ENCODE peak calls at places on chromosomes 7 and 10, in four cellular contexts. E is hepatocyte, S is lower lobe of right lung, V is LNCaP clone FGC. Z is an unnamed sample.

GRCh38 chr7:1922071-1922869 is 252.2 kb downstream of the ELFN1 start:
- DNase-seq in E (no peak), S (peak), V (peak), Z (no peak)

GRCh38 chr7:94303736-94304135 is 91.0 kb upstream of the COL1A2 start:
- DNase-seq in E (peak), S (no peak), V (no peak), Z (no peak)

GRCh38 chr7:38753347-38753746 is 122.2 kb upstream of the AMPH start:
- DNase-seq in E (no peak), S (no peak), V (no peak), Z (peak)

GRCh38 chr7:12961910-12962309 is 274.5 kb downstream of the ARL4A start:
- DNase-seq in E (no peak), S (no peak), V (no peak), Z (no peak)

GRCh38 chr10:119149723-119150122 is 15.8 kb downstream of the SFXN4 start:
- DNase-seq in E (no peak), S (no peak), V (no peak), Z (no peak)

GRCh38 chr7:16590424-16590823 is 55.1 kb downstream of the ANKMY2 start:
- DNase-seq in E (peak), S (no peak), V (no peak), Z (no peak)

GRCh38 chr7:42193457-42194111 is 43.4 kb downstream of the GLI3 start:
- DNase-seq in E (no peak), S (no peak), V (no peak), Z (no peak)

GRCh38 chr10:130491011-130491697 is 355.0 kb downstream of the GLRX3 start:
- DNase-seq in E (no peak), S (no peak), V (no peak), Z (no peak)

GRCh38 chr7:30863694-30864011 is 48.0 kb upstream of the AQP1 start:
- DNase-seq in E (no peak), S (no peak), V (no peak), Z (no peak)

GRCh38 chr10:86970152-86970886 is 2.0 kb downstream of the ADIRF start:
- DNase-seq in E (peak), S (peak), V (no peak), Z (peak)

GRCh38 chr7:154874409-154875113 is 128.4 kb downstream of the PAXIP1 start:
- DNase-seq in E (peak), S (peak), V (no peak), Z (no peak)

GRCh38 chr7:112009081-112009480 is 197.1 kb downstream of the DOCK4 start:
- DNase-seq in E (no peak), S (no peak), V (no peak), Z (no peak)

GRCh38 chr7:17374157-17374556 is 75.7 kb downstream of the AHR start:
- DNase-seq in E (no peak), S (no peak), V (no peak), Z (no peak)

GRCh38 chr10:65325913-65326312 is 1599.9 kb upstream of the LRRTM3 start:
- DNase-seq in E (no peak), S (no peak), V (no peak), Z (no peak)

GRCh38 chr10:7409732-7410168 is 1.1 kb downstream of the SFMBT2 start:
- DNase-seq in E (peak), S (no peak), V (no peak), Z (peak)

GRCh38 chr7:28732037-28732869 is 225.9 kb downstream of the TRIL start:
- DNase-seq in E (peak), S (no peak), V (no peak), Z (peak)

GRCh38 chr7:80611353-80611752 is 27.1 kb upstream of the CD36 start:
- DNase-seq in E (no peak), S (no peak), V (no peak), Z (no peak)

GRCh38 chr10:22737587-22737986 is 23.2 kb upstream of the PIP4K2A start:
- DNase-seq in E (peak), S (no peak), V (no peak), Z (peak)

GRCh38 chr7:102004229-102004628 is 186.8 kb downstream of the CUX1 start:
- DNase-seq in E (no peak), S (no peak), V (no peak), Z (no peak)

GRCh38 chr7:1532456-1533254 is 2.2 kb downstream of the MAFK start:
- DNase-seq in E (peak), S (peak), V (peak), Z (peak)

GRCh38 chr10:86288695-86289576 is 77.7 kb downstream of the GRID1 start:
- DNase-seq in E (no peak), S (no peak), V (no peak), Z (no peak)

GRCh38 chr10:49001402-49001801 is 61.8 kb upstream of the LRRC18 start:
- DNase-seq in E (peak), S (no peak), V (no peak), Z (peak)

GRCh38 chr10:42755591-42756093 is 27.0 kb upstream of the BMS1 start:
- DNase-seq in E (no peak), S (no peak), V (no peak), Z (no peak)

GRCh38 chr10:42753507-42754154 is 29.0 kb upstream of the BMS1 start:
- DNase-seq in E (peak), S (peak), V (no peak), Z (no peak)

GRCh38 chr10:42753126-42753506 is 29.5 kb upstream of the BMS1 start:
- DNase-seq in E (peak), S (peak), V (peak), Z (peak)

GRCh38 chr10:42754155-42755027 is 28.2 kb upstream of the BMS1 start:
- DNase-seq in E (peak), S (peak), V (no peak), Z (peak)

DNA sequence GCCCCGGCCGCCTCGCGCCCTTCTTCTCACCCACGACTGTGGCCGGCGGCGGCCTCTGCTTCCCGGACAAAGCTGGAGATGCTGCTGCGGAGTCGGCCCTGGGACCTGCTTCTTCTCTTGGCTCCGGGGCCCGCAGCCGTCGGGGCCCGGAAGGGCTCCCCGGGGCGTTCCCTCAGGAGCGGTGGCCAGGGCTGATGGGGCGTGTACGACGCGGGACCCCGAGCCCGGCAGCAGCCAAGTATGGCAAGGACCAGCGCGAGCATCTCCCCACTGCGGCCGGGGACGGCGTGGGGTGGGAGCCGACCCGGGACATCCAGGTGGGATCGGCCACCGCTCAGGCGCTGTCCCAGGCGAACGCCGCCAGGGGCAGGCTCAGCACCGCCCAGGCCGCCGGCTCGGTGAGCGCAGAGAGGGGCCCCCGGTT is 27.6 kb upstream of the BMS1 start:
- DNase-seq in E (peak), S (no peak), V (no peak), Z (no peak)
- TF ChIP-seq CTCF in E (peak), S (peak), V (no peak), Z (peak)

GRCh38 chr10:78035025-78035424 is 1.4 kb downstream of the RPS24 start:
- DNase-seq in E (no peak), S (no peak), V (no peak), Z (no peak)

GRCh38 chr10:78038105-78038504 is 4.4 kb downstream of the RPS24 start:
- DNase-seq in E (no peak), S (no peak), V (no peak), Z (no peak)

GRCh38 chr10:78033623-78034470 is at the start of gene RPS24:
- DNase-seq in E (peak), S (peak), V (peak), Z (peak)

GRCh38 chr10:78035933-78036583 is 2.4 kb downstream of the RPS24 start:
- DNase-seq in E (no peak), S (no peak), V (no peak), Z (no peak)

DNA sequence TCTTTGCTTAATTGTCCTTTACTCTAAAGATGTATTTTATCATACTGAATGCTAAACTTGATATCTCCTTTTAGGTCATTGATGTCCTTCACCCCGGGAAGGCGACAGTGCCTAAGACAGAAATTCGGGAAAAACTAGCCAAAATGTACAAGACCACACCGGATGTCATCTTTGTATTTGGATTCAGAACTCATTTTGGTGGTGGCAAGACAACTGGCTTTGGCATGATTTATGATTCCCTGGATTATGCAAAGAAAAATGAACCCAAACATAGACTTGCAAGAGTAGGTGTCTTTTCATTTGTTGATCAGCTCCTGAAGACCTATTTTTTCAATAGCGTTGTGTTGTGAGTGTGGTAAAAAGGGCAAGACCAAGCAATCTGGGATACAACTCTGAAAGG is 1.8 kb downstream of the RPS24 start:
- DNase-seq in E (no peak), S (no peak), V (no peak), Z (no peak)
- H3K4me3 ChIP-seq in E (no peak), S (no peak), V (peak), Z (no peak)

DNA sequence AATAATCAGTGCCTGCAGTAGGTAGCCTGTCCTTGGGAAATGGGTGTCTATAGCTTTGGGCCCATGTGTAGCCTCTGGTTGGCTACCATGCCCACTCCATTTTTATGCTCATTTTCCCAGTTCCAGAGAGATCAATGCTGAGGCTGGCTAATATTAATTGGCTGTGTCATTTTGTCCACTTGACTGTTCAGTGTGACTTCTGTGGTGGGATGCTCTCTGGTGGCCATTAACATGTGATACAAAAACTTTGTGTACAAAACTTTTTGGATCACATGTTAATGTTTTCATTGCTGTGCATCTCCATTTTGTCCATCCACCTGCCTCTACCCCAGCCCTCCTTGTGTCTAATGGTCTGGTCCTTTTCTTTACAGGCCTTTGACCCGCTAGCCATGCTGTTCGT is 22.7 kb downstream of the VIM start:
- DNase-seq in E (no peak), S (no peak), V (no peak), Z (no peak)
- TF ChIP-seq CTCF in E (no peak), S (no peak), V (peak), Z (peak)

GRCh38 chr10:21519327-21519933 is 6.1 kb downstream of the SKIDA1 start:
- DNase-seq in E (no peak), S (no peak), V (no peak), Z (no peak)
- H3K4me3 ChIP-seq in E (peak), S (peak), V (no peak), Z (peak)

DNA sequence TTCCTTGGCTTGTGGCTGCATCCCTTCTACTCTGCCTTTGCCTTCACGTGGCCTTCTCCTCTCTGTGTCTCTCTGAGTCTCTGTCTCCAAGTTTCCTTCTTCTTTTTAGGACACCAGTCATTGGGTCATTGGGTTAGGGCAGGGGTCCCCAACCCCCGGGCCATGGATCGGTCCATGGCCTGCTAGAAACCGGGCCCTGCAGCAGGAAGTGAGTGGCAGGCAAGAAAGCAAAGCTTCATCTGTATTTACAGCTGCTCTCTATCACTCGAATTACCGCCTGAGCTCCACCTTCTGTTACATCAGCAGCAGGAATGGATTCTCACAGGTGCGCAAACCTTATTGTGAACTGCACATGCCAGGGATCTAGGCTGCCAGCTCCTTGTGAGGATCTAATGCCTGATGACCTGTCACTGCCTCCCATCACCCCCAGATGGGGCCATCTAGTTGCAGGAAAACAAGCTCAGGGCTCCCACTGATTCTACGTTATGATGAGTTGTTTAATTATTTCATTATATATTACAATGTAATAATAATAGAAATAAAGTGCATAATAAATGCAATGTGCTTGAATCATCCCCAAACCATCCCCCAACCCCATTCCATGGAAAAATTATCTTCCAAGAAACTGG is 47.9 kb upstream of the DOCK1 start:
- DNase-seq in E (no peak), S (no peak), V (no peak), Z (no peak)
- TF ChIP-seq CTCF in E (no peak), S (no peak), V (no peak), Z (no peak)

GRCh38 chr10:98646998-98647917 is 200.5 kb upstream of the HPS1 start:
- DNase-seq in E (no peak), S (no peak), V (no peak), Z (no peak)

GRCh38 chr10:98649170-98649569 is 202.4 kb upstream of the HPS1 start:
- DNase-seq in E (no peak), S (no peak), V (no peak), Z (no peak)
- H3K4me3 ChIP-seq in E (no peak), S (no peak), V (no peak), Z (no peak)

DNA sequence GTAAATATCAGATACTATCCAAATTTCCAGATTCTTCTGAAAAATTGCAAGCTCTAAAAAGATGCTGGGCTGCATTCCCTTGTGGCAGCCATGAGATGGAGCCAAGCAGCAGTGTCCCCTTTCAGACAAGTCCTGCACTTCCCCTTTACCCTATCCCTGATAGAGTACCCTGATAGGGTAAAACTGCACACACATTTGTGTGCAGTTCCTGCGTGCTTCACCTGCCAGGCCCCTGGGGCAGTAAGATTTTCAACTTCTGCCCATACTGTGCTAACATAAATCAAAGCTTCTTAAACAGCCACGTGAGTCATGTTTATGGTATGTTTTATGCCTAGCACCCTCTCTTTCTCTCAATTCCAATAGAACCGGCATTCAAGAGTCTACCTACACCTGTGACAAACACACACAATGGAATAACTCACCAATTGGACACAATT is 52.2 kb downstream of the IFIT5 start:
- DNase-seq in E (peak), S (no peak), V (peak), Z (no peak)
- TF ChIP-seq CTCF in E (peak), S (peak), V (peak), Z (peak)

DNA sequence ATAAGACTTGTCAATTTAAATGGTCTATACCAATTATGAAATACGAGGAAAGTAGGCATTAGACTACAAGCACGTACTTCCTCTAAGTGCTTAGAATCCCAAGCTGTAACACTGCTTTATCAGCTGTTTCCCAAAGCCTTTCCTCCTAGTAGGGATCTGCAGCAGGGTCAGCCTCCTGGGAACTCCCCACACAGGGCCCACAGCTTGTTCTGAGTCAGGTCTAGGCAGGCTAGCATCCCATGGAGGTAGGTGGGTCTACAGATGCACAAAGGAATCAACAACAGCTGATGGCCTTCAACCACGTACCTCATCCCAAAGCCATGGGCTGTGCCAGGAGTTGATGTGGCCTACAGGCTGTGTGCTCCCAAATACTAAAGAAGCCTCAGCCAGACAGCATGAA is 14.7 kb downstream of the MMS19 start:
- DNase-seq in E (no peak), S (no peak), V (no peak), Z (no peak)
- H3K4me3 ChIP-seq in E (no peak), S (no peak), V (no peak), Z (no peak)

Z was measured in heart right ventricle.